ENCODE peak calls at places on chromosomes 4 and X, in nine cellular contexts. One of them, this sample, is unnamed.

GRCh38 chr4:108592674-108592986 is 27.7 kb upstream of the RPL34 start:
- DNase-seq in MM.1S: no peak
- DNase-seq in lower leg skin: no peak
- DNase-seq in GM12865: no peak
- DNase-seq in endothelial cell of umbilical vein: peak
- DNase-seq in pancreas: no peak
- DNase-seq in thyroid gland: no peak
- DNase-seq in AG04449: no peak
- DNase-seq in lower lobe of right lung: no peak
- DNase-seq in this sample: no peak

GRCh38 chr4:14726441-14727405 is 275.6 kb upstream of the CPEB2 start:
- DNase-seq in MM.1S: peak
- DNase-seq in lower leg skin: peak
- DNase-seq in GM12865: peak
- DNase-seq in endothelial cell of umbilical vein: no peak
- DNase-seq in pancreas: no peak
- DNase-seq in thyroid gland: no peak
- DNase-seq in AG04449: no peak
- DNase-seq in lower lobe of right lung: no peak
- DNase-seq in this sample: no peak

GRCh38 chr4:130812117-130812765 is 1716.3 kb downstream of the C4orf33 start:
- DNase-seq in MM.1S: no peak
- DNase-seq in lower leg skin: no peak
- DNase-seq in GM12865: no peak
- DNase-seq in endothelial cell of umbilical vein: no peak
- DNase-seq in pancreas: no peak
- DNase-seq in thyroid gland: no peak
- DNase-seq in AG04449: no peak
- DNase-seq in lower lobe of right lung: no peak
- DNase-seq in this sample: no peak

GRCh38 chr4:17476811-17477210 is 35.1 kb downstream of the QDPR start:
- DNase-seq in MM.1S: no peak
- DNase-seq in lower leg skin: no peak
- DNase-seq in GM12865: no peak
- DNase-seq in endothelial cell of umbilical vein: no peak
- DNase-seq in pancreas: no peak
- DNase-seq in thyroid gland: no peak
- DNase-seq in AG04449: no peak
- DNase-seq in lower lobe of right lung: no peak
- DNase-seq in this sample: no peak

GRCh38 chrX:48972214-48973164 is 845 bp upstream of the KCND1 start:
- DNase-seq in MM.1S: peak
- DNase-seq in lower leg skin: no peak
- DNase-seq in GM12865: peak
- DNase-seq in endothelial cell of umbilical vein: peak
- DNase-seq in pancreas: no peak
- DNase-seq in thyroid gland: peak
- DNase-seq in AG04449: no peak
- DNase-seq in lower lobe of right lung: no peak
- DNase-seq in this sample: no peak

GRCh38 chr4:130808492-130808891 is 1712.5 kb downstream of the C4orf33 start:
- DNase-seq in MM.1S: peak
- DNase-seq in lower leg skin: no peak
- DNase-seq in GM12865: peak
- DNase-seq in endothelial cell of umbilical vein: peak
- DNase-seq in pancreas: no peak
- DNase-seq in thyroid gland: no peak
- DNase-seq in AG04449: no peak
- DNase-seq in lower lobe of right lung: no peak
- DNase-seq in this sample: no peak

GRCh38 chr4:85707591-85707990 is 232.6 kb downstream of the ARHGAP24 start:
- DNase-seq in MM.1S: peak
- DNase-seq in lower leg skin: no peak
- DNase-seq in GM12865: peak
- DNase-seq in endothelial cell of umbilical vein: peak
- DNase-seq in pancreas: no peak
- DNase-seq in thyroid gland: no peak
- DNase-seq in AG04449: no peak
- DNase-seq in lower lobe of right lung: no peak
- DNase-seq in this sample: no peak

GRCh38 chr4:175671491-175671934 is 140.6 kb downstream of the GPM6A start:
- DNase-seq in MM.1S: no peak
- DNase-seq in lower leg skin: no peak
- DNase-seq in GM12865: no peak
- DNase-seq in endothelial cell of umbilical vein: no peak
- DNase-seq in pancreas: peak
- DNase-seq in thyroid gland: peak
- DNase-seq in AG04449: no peak
- DNase-seq in lower lobe of right lung: no peak
- DNase-seq in this sample: no peak

GRCh38 chr4:149555146-149555545 is 260.5 kb downstream of the IQCM start:
- DNase-seq in MM.1S: no peak
- DNase-seq in lower leg skin: no peak
- DNase-seq in GM12865: no peak
- DNase-seq in endothelial cell of umbilical vein: no peak
- DNase-seq in pancreas: no peak
- DNase-seq in thyroid gland: no peak
- DNase-seq in AG04449: no peak
- DNase-seq in lower lobe of right lung: no peak
- DNase-seq in this sample: peak

DNA sequence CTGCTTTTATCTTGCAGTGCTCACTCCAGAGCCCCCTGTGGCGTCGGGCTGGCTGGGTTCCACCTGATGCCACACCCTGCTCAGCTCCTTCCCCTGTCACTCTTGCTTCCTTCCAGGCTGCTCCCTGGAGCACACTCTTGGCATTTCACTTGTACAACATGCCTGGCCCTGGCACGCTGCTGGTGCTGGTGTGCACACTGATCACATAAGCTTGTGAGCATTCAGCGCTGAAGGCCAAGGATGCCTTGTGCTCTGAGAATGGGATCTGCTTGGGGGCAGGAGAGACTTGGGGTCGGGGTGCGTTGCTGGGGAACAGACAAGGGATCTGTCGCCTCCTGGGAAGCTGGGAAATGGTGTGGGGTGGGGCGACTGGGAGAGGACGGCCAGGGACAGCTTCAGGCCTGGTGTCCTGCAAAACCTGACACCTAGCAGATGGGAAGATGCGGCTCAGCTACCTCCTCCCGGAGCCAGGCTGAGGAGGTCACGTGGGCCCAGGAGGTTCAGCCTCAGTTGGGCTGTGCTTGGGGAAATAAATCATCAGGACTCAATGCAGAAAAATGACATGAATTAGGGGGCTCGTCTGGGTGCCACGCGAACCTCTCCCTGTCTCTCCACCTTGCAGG is 108.5 kb downstream of the PHKA2 start:
- DNase-seq in MM.1S: no peak
- DNase-seq in lower leg skin: no peak
- DNase-seq in GM12865: no peak
- DNase-seq in endothelial cell of umbilical vein: no peak
- DNase-seq in pancreas: no peak
- DNase-seq in thyroid gland: no peak
- DNase-seq in AG04449: no peak
- DNase-seq in lower lobe of right lung: no peak
- DNase-seq in this sample: no peak
- H3K4me3 ChIP-seq in MM.1S: no peak
- H3K4me3 ChIP-seq in lower leg skin: no peak
- H3K4me3 ChIP-seq in GM12865: no peak
- H3K4me3 ChIP-seq in endothelial cell of umbilical vein: no peak
- H3K4me3 ChIP-seq in pancreas: no peak
- H3K4me3 ChIP-seq in thyroid gland: no peak
- H3K4me3 ChIP-seq in AG04449: no peak
- H3K4me3 ChIP-seq in lower lobe of right lung: no peak
- H3K4me3 ChIP-seq in this sample: no peak

GRCh38 chrX:130906776-130907175 is 3.8 kb upstream of the ENOX2 start:
- DNase-seq in MM.1S: no peak
- DNase-seq in lower leg skin: no peak
- DNase-seq in GM12865: no peak
- DNase-seq in endothelial cell of umbilical vein: no peak
- DNase-seq in pancreas: no peak
- DNase-seq in thyroid gland: no peak
- DNase-seq in AG04449: no peak
- DNase-seq in lower lobe of right lung: no peak
- DNase-seq in this sample: no peak

GRCh38 chrX:130902446-130902782 is 595 bp downstream of the ENOX2 start:
- DNase-seq in MM.1S: no peak
- DNase-seq in lower leg skin: no peak
- DNase-seq in GM12865: no peak
- DNase-seq in endothelial cell of umbilical vein: no peak
- DNase-seq in pancreas: no peak
- DNase-seq in thyroid gland: no peak
- DNase-seq in AG04449: no peak
- DNase-seq in lower lobe of right lung: no peak
- DNase-seq in this sample: no peak

GRCh38 chrX:130902783-130903613 is at the start of gene ENOX2:
- DNase-seq in MM.1S: peak
- DNase-seq in lower leg skin: peak
- DNase-seq in GM12865: peak
- DNase-seq in endothelial cell of umbilical vein: peak
- DNase-seq in pancreas: peak
- DNase-seq in thyroid gland: peak
- DNase-seq in AG04449: peak
- DNase-seq in lower lobe of right lung: peak
- DNase-seq in this sample: peak
- TF ChIP-seq CTCF in MM.1S: no peak
- TF ChIP-seq CTCF in lower leg skin: no peak
- TF ChIP-seq CTCF in GM12865: no peak
- TF ChIP-seq CTCF in endothelial cell of umbilical vein: no peak
- TF ChIP-seq CTCF in pancreas: no peak
- TF ChIP-seq CTCF in thyroid gland: no peak
- TF ChIP-seq CTCF in AG04449: no peak
- TF ChIP-seq CTCF in lower lobe of right lung: no peak
- TF ChIP-seq CTCF in this sample: no peak

DNA sequence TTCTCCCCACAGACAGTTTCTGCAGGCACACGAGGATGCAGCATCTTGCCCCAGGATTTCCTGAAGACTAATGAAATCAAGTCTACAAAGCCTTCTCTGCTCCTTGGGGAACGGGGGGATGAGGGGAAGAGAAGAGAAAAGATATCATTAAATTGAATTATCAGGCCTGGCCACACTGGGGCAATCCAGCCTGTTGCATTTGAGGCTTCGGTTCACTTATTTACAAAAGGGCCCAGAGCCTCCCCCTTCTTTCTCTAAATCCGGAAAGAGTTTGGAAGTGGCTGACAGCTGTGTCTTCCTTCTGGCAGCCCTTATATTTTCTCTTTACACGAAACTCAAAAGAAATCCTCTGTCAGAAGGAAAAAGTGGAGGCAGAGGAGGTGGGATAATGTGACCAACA is 158.2 kb upstream of the TAPT1 start:
- DNase-seq in MM.1S: no peak
- DNase-seq in lower leg skin: no peak
- DNase-seq in GM12865: no peak
- DNase-seq in endothelial cell of umbilical vein: no peak
- DNase-seq in pancreas: no peak
- DNase-seq in thyroid gland: no peak
- DNase-seq in AG04449: no peak
- DNase-seq in lower lobe of right lung: no peak
- DNase-seq in this sample: no peak
- H3K4me3 ChIP-seq in MM.1S: no peak
- H3K4me3 ChIP-seq in lower leg skin: no peak
- H3K4me3 ChIP-seq in GM12865: no peak
- H3K4me3 ChIP-seq in endothelial cell of umbilical vein: no peak
- H3K4me3 ChIP-seq in pancreas: no peak
- H3K4me3 ChIP-seq in thyroid gland: no peak
- H3K4me3 ChIP-seq in AG04449: no peak
- H3K4me3 ChIP-seq in lower lobe of right lung: no peak
- H3K4me3 ChIP-seq in this sample: no peak

DNA sequence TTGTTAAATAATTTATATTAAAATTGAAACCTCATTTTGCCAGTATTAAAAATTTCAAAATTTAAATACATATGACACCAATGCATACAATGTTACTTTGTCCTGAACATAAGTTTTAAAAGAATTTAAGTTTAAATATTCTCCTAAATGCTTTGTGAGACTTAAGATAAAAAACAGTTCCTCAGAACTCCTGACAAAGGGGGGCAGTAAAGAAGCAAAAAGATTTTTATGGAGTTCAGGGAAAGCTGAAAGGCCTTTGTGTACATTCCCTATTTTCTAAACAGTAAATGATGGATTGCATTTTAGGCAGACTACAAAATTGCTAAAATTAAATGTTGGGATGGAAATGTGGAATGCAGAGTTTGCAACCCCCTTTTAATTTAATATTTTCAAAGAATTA is 81.8 kb downstream of the SNCA start:
- DNase-seq in MM.1S: no peak
- DNase-seq in lower leg skin: no peak
- DNase-seq in GM12865: no peak
- DNase-seq in endothelial cell of umbilical vein: peak
- DNase-seq in pancreas: no peak
- DNase-seq in thyroid gland: no peak
- DNase-seq in AG04449: no peak
- DNase-seq in lower lobe of right lung: no peak
- DNase-seq in this sample: no peak
- TF ChIP-seq CTCF in MM.1S: no peak
- TF ChIP-seq CTCF in lower leg skin: no peak
- TF ChIP-seq CTCF in GM12865: no peak
- TF ChIP-seq CTCF in endothelial cell of umbilical vein: peak
- TF ChIP-seq CTCF in pancreas: no peak
- TF ChIP-seq CTCF in thyroid gland: no peak
- TF ChIP-seq CTCF in AG04449: peak
- TF ChIP-seq CTCF in lower lobe of right lung: no peak
- TF ChIP-seq CTCF in this sample: no peak

DNA sequence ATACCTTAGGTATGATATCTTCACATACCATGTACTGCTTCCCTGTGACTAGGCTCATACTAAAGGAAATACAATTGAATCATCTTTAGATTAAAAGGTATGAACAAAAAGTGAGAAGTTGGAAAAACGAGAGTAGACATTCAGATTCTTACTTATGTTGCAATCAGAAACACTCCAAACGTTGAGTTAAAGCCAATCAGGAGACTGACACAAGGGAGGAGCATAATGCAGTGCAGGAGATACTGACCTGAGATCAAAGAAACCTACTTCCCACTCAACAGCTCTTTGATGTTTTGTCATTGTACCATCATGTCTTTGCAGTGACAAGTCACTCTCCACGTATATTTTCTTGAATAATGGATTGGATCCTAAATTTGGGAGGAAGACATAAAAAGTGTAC is 8.9 kb upstream of the PCDH18 start:
- DNase-seq in MM.1S: no peak
- DNase-seq in lower leg skin: no peak
- DNase-seq in GM12865: no peak
- DNase-seq in endothelial cell of umbilical vein: no peak
- DNase-seq in pancreas: no peak
- DNase-seq in thyroid gland: no peak
- DNase-seq in AG04449: no peak
- DNase-seq in lower lobe of right lung: no peak
- DNase-seq in this sample: no peak
- H3K4me3 ChIP-seq in MM.1S: no peak
- H3K4me3 ChIP-seq in lower leg skin: no peak
- H3K4me3 ChIP-seq in GM12865: no peak
- H3K4me3 ChIP-seq in endothelial cell of umbilical vein: no peak
- H3K4me3 ChIP-seq in pancreas: no peak
- H3K4me3 ChIP-seq in thyroid gland: no peak
- H3K4me3 ChIP-seq in AG04449: no peak
- H3K4me3 ChIP-seq in lower lobe of right lung: no peak
- H3K4me3 ChIP-seq in this sample: no peak

DNA sequence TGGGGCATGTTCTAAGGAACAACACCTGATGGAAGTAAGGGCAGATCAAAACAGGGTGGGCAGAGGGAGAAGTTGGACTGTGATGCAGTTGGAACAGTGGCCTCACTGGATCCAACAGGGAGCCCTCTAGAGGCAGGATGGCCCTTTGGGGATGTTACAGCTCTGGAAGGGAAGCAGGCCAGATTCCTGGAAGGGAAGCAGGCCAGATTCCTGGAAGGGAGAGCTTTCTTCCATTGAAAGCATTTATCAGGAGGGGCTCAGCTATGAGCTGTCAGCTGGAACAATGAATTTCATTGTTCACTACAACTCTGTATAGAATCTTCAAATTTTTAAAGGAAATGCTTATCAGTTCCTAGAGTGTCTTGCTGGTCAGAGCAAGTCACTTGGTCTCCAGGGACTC is 17.7 kb downstream of the IL15 start:
- DNase-seq in MM.1S: no peak
- DNase-seq in lower leg skin: no peak
- DNase-seq in GM12865: no peak
- DNase-seq in endothelial cell of umbilical vein: peak
- DNase-seq in pancreas: no peak
- DNase-seq in thyroid gland: peak
- DNase-seq in AG04449: no peak
- DNase-seq in lower lobe of right lung: peak
- DNase-seq in this sample: no peak
- TF ChIP-seq CTCF in MM.1S: peak
- TF ChIP-seq CTCF in lower leg skin: no peak
- TF ChIP-seq CTCF in GM12865: peak
- TF ChIP-seq CTCF in endothelial cell of umbilical vein: peak
- TF ChIP-seq CTCF in pancreas: no peak
- TF ChIP-seq CTCF in thyroid gland: no peak
- TF ChIP-seq CTCF in AG04449: peak
- TF ChIP-seq CTCF in lower lobe of right lung: peak
- TF ChIP-seq CTCF in this sample: peak

This sample was measured in kidney epithelial cell.